ENCODE peak calls at places on chromosomes 11 and 22, in six cellular contexts. D, W, L, C, Y and R are unnamed samples.

GRCh38 chr22:25564320-25564978 is at the start of gene GRK3:
- DNase-seq in L (no peak), W (no peak), Y (peak), C (peak), D (peak), R (peak)

GRCh38 chr22:46917702-46918101 is 155.3 kb downstream of the TBC1D22A start:
- DNase-seq in Y (no peak), W (no peak), D (no peak), L (no peak), C (no peak), R (no peak)

GRCh38 chr11:85086511-85087284 is 540.4 kb downstream of the DLG2 start:
- DNase-seq in L (no peak), C (no peak), W (no peak), D (peak), Y (no peak), R (no peak)

GRCh38 chr11:47002366-47002765 is 65.8 kb downstream of the CSTPP1 start:
- DNase-seq in L (no peak), C (no peak), Y (no peak), W (no peak), D (no peak), R (no peak)

GRCh38 chr11:123979311-123979710 is 1.7 kb upstream of the OR10S1 start:
- DNase-seq in C (no peak), Y (no peak), L (no peak), D (no peak), W (no peak), R (no peak)

GRCh38 chr22:27029584-27030130 is 372.3 kb downstream of the MIAT start:
- DNase-seq in C (no peak), W (no peak), D (no peak), L (no peak), Y (no peak), R (no peak)

GRCh38 chr22:49183826-49184216 is 643.9 kb downstream of the BRD1 start:
- DNase-seq in L (no peak), W (no peak), Y (no peak), D (no peak), C (no peak), R (no peak)

GRCh38 chr11:77214557-77214956 is 86.5 kb downstream of the MYO7A start:
- DNase-seq in Y (no peak), C (peak), L (no peak), W (no peak), D (no peak), R (no peak)

GRCh38 chr11:111977141-111978027 is 40.2 kb downstream of the DIXDC1 start:
- DNase-seq in L (no peak), C (peak), Y (peak), D (peak), W (no peak), R (no peak)

GRCh38 chr11:67364783-67365525 is 8.4 kb downstream of the CLCF1 start:
- DNase-seq in W (no peak), C (no peak), Y (no peak), L (no peak), D (no peak), R (no peak)

GRCh38 chr11:110968348-110969062 is 256.3 kb upstream of the ARHGAP20 start:
- DNase-seq in Y (no peak), C (no peak), W (no peak), L (no peak), D (peak), R (no peak)

GRCh38 chr11:11461473-11461872 is 108.4 kb upstream of the CSNK2A3 start:
- DNase-seq in L (no peak), D (no peak), Y (no peak), W (no peak), C (no peak), R (no peak)

GRCh38 chr22:48501231-48501750 is 1326.4 kb downstream of the BRD1 start:
- DNase-seq in Y (no peak), W (no peak), L (no peak), D (no peak), C (no peak), R (no peak)

GRCh38 chr22:24751518-24751917 is 23.0 kb downstream of the PIWIL3 start:
- DNase-seq in L (no peak), C (no peak), D (no peak), W (no peak), Y (no peak), R (no peak)

GRCh38 chr11:57303990-57304579 is 20.7 kb downstream of the TNKS1BP1 start:
- DNase-seq in L (no peak), Y (no peak), C (no peak), W (no peak), D (no peak), R (no peak)

GRCh38 chr22:22166941-22167713 is 77.5 kb upstream of the VPREB1 start:
- DNase-seq in D (no peak), Y (no peak), C (no peak), L (no peak), W (no peak), R (no peak)

GRCh38 chr22:22836635-22837034 is 51.0 kb upstream of the IGLL5 start:
- DNase-seq in D (no peak), W (no peak), Y (no peak), C (no peak), L (no peak), R (no peak)

GRCh38 chr11:72686639-72687215 is 12.5 kb upstream of the PDE2A start:
- DNase-seq in Y (no peak), W (no peak), L (no peak), C (no peak), D (no peak), R (no peak)

GRCh38 chr11:34476853-34477252 is 36.7 kb downstream of the ELF5 start:
- DNase-seq in Y (no peak), L (no peak), D (no peak), W (no peak), C (no peak), R (no peak)